ENCODE peak calls at places on chromosomes 1 and 21, in five cellular contexts. L, V, B, Z and S are unnamed samples.

GRCh38 chr1:10938741-10939417 is 73.6 kb upstream of the TARDBP start:
- DNase-seq in Z (no peak), B (no peak), V (no peak), L (no peak), S (no peak)

GRCh38 chr1:23800396-23801337 is at the start of gene GALE:
- DNase-seq in V (peak; percentile 86), L (peak; percentile 96), B (peak; percentile 96), Z (peak; percentile 92), S (peak; percentile 83)

GRCh38 chr1:191831572-191831971 is 326.7 kb upstream of the RGS18 start:
- DNase-seq in L (no peak), B (no peak), V (peak; percentile 45), Z (peak; percentile 33), S (no peak)

GRCh38 chr1:64959973-64960372 is 6.4 kb downstream of the JAK1 start:
- DNase-seq in B (no peak), Z (no peak), V (no peak), L (no peak), S (no peak)

GRCh38 chr1:38500891-38501290 is 358.7 kb downstream of the RRAGC start:
- DNase-seq in L (no peak), Z (no peak), B (no peak), V (no peak), S (no peak)

GRCh38 chr1:64049900-64050540 is 153.4 kb upstream of the UBE2U start:
- DNase-seq in B (no peak), L (no peak), V (no peak), Z (no peak), S (no peak)

GRCh38 chr1:31460027-31460426 is 47.0 kb downstream of the SERINC2 start:
- DNase-seq in V (no peak), Z (no peak), L (no peak), B (no peak), S (no peak)

GRCh38 chr1:101713760-101714159 is 283.0 kb downstream of the OLFM3 start:
- DNase-seq in V (no peak), B (no peak), Z (no peak), L (no peak), S (no peak)

GRCh38 chr21:31012133-31013089 is 25.9 kb downstream of the KRTAP19-8 start:
- DNase-seq in Z (no peak), L (no peak), V (no peak), B (no peak), S (no peak)

GRCh38 chr1:28668956-28669719 is 554 bp downstream of the GMEB1 start:
- DNase-seq in V (peak; percentile 4), Z (peak; percentile 38), L (peak; percentile 13), B (peak; percentile 22), S (peak; percentile 63)

GRCh38 chr1:116255933-116256649 is 117.0 kb upstream of the ATP1A1 start:
- DNase-seq in V (no peak), B (no peak), Z (no peak), L (no peak), S (no peak)

GRCh38 chr1:116254776-116255175 is 118.3 kb upstream of the ATP1A1 start:
- DNase-seq in L (no peak), Z (no peak), V (no peak), B (no peak), S (no peak)

GRCh38 chr1:116254001-116254400 is 119.0 kb upstream of the ATP1A1 start:
- DNase-seq in L (no peak), B (no peak), V (no peak), Z (no peak), S (no peak)

GRCh38 chr1:116255486-116255885 is 117.6 kb upstream of the ATP1A1 start:
- DNase-seq in B (no peak), V (no peak), Z (no peak), L (no peak), S (no peak)

DNA sequence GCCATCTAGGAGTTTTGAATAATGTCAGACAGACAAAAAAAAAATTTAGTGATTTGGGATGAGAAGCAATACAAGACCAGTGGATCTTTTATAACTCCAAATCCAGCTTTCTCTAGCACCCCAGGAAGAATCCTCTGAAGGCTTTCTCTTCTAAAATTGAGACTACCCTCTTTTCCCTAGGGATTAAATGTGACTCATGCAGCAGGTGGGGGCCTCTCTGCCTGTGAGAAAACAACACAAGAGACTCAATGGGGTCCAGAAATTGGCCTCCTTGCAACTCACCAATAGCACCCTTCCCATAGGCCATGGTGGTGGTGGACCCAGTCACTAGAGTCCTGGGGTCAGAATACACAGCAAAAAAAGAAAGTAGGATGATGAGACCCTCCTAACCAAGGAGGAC is 120.3 kb upstream of the ATP1A1 start:
- DNase-seq in V (no peak), B (no peak), Z (no peak), L (no peak), S (no peak)
- TF ChIP-seq POLR2A in V (no peak), B (no peak), Z (no peak), L (no peak), S (no peak)

DNA sequence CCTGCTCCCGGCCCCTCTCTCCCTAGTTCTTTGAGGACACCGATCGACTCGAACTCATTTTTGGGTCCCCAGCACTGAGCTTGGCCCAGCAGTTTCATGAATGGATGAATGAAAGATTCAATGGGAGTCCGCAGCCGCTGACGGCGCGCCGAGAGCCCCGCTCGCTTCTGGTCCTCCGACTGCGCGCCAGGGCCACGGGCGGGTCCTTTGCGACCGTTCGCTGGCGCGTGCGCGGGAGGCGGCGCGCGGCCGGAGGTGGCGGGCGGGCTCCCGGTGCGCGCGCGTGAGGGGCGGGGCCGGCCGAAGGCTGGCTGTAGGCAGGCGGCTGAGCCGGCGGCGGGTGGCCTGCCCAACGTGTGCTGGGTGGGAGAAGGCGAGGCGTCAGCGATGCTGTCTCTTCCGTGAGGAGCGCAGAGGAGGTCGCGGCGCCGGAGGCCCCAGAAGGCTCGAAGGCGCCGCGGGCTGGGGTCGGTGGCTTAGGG is at the start of gene MAST2:
- DNase-seq in L (peak; percentile 84), Z (peak; percentile 78), B (peak; percentile 67), V (peak; percentile 56), S (peak; percentile 85)
- TF ChIP-seq POLR2A in L (peak; percentile 66), Z (peak; percentile 78), B (peak; percentile 82), V (no peak), S (peak; percentile 93)

GRCh38 chr1:145916745-145917144 is 1.8 kb downstream of the PEX11B start:
- DNase-seq in L (no peak), V (no peak), B (no peak), Z (no peak), S (no peak)

GRCh38 chr1:145917595-145917994 is 922 bp downstream of the PEX11B start:
- DNase-seq in V (no peak), B (no peak), Z (no peak), L (no peak), S (no peak)

GRCh38 chr1:145922266-145922665 is 3.7 kb upstream of the PEX11B start:
- DNase-seq in Z (no peak), L (no peak), V (no peak), B (no peak), S (no peak)

GRCh38 chr1:145918992-145919939 is 749 bp upstream of the PEX11B start:
- DNase-seq in L (peak; percentile 50), Z (peak; percentile 47), V (peak; percentile 29), B (peak; percentile 32), S (peak; percentile 64)

GRCh38 chr1:145918144-145918991 is at the start of gene PEX11B:
- DNase-seq in L (peak; percentile 87), Z (peak; percentile 89), B (peak; percentile 94), V (peak; percentile 75), S (peak; percentile 57)
- TF ChIP-seq POLR2A in L (peak; percentile 44), Z (peak; percentile 45), B (peak; percentile 51), V (no peak), S (peak; percentile 72)

DNA sequence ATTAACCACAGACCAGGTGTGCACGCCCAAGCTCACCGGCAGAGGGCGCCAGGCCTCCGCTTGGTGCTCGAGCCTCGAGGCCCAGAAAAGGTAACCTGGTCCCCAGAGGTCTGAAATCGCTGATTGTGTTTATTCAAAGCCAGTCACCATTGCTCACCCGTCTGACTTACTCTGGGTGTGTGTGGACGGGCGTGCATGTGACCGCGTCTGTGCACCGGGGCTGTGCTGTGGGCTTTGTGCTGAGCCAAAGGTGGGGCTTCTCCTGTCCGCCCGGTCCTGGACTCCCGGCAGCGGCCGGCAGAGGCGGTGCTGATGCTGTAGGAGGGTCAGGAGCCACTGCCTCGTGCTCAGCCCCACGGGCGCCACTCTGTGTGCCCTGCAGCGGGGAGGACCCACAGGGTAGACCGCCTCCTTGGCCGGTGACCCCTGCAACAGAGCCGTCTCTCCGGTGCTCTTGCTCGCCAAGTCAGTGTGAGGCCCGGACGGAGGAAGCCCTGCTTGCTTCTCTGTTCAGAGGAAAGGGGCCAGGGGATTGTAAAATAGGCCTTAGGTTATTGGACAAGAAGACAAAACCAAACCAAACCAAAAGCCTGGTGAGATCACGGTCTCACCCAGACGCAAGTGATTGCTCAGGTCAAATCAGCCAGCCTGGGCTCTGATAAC is 32.0 kb upstream of the BTG2 start:
- DNase-seq in L (peak; percentile 88), V (peak; percentile 71), Z (peak; percentile 82), B (peak; percentile 90), S (peak; percentile 75)
- TF ChIP-seq POLR2A in L (peak; percentile 59), V (no peak), Z (no peak), B (no peak), S (no peak)

GRCh38 chr1:112707217-112708001 is 482 bp upstream of the RHOC start:
- DNase-seq in V (peak; percentile 75), Z (peak; percentile 86), L (peak; percentile 90), B (peak; percentile 80), S (peak; percentile 94)

GRCh38 chr1:112706505-112707216 is at the start of gene RHOC:
- DNase-seq in Z (no peak), V (no peak), B (no peak), L (peak; percentile 66), S (peak; percentile 69)

GRCh38 chr1:112703706-112704105 is 3.2 kb downstream of the RHOC start:
- DNase-seq in L (no peak), V (no peak), B (no peak), Z (no peak), S (no peak)

GRCh38 chr1:112704511-112704907 is 2.4 kb downstream of the RHOC start:
- DNase-seq in V (no peak), B (no peak), L (no peak), Z (no peak), S (no peak)

DNA sequence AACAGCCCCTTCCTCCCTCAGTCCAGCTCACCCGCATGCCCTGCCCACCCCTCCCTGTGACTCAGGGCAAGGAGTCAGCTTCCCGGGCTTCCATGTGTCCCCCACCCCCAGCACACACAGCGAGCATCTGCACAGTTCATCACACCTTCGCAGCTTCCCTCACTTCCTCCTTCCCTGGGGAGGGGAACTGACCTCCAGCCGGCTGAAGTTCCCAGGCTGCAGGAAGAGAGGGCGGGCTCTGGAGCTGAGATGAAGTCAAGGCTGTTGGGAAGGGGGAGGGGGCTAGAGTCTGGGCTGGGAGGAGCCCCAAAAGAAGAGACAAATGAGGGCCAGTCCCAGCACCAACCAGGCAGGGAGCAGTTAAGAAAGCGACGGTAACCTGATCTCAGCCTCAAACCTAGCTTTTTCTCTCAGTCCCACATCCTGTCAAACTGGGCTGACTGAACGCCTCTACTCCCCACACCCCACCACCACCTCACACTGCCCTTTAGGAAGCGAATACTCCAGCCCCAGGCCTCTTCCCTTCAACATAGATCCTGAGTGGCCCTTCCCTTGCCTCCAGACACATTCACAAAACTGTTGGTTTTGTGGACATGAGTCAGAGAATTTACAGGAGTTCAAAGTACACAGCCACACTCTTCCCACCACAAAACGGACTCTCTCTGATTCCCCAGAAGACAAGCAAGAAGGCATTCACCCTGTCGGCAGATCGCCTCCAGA is 1.9 kb downstream of the RHOC start:
- DNase-seq in B (peak; percentile 91), L (peak; percentile 95), Z (peak; percentile 88), V (peak; percentile 80), S (peak; percentile 95)
- TF ChIP-seq POLR2A in B (peak; percentile 72), L (peak; percentile 82), Z (peak; percentile 44), V (no peak), S (peak; percentile 70)

GRCh38 chr21:24705201-24705600 is 902.1 kb downstream of the MRPL39 start:
- DNase-seq in V (no peak), L (no peak), Z (no peak), B (no peak), S (no peak)
- TF ChIP-seq POLR2A in V (no peak), L (no peak), Z (no peak), B (no peak), S (no peak)

GRCh38 chr1:44819594-44820327 is 11.4 kb downstream of the BTBD19 start:
- DNase-seq in B (peak; percentile 72), V (peak; percentile 96), L (peak; percentile 56), Z (peak; percentile 94), S (peak; percentile 82)
- TF ChIP-seq POLR2A in B (peak; percentile 83), V (peak; percentile 100), L (peak; percentile 70), Z (peak; percentile 93), S (peak; percentile 85)